ENCODE peak calls at places on chromosomes 16 and 17, in nine cellular contexts. L, O, P, X, G, S, Y, J and H are unnamed samples.
A peak's percentile ranks its signal among the peaks of the same experiment; 100 is the strongest.

GRCh38 chr17:21089145-21089544 is 37.6 kb upstream of the DHRS7B start:
- DNase-seq in L (no peak), O (peak; percentile 16), P (no peak), X (no peak), G (no peak), S (peak; percentile 88), Y (no peak), J (no peak), H (peak; percentile 49)

GRCh38 chr17:82342361-82343079 is 9.0 kb upstream of the SECTM1 start:
- DNase-seq in L (no peak), O (no peak), P (no peak), X (no peak), G (no peak), S (no peak), Y (no peak), J (no peak), H (no peak)

GRCh38 chr16:19785512-19786130 is 67.5 kb downstream of the IQCK start:
- DNase-seq in L (no peak), O (peak; percentile 25), P (no peak), X (no peak), G (no peak), S (no peak), Y (no peak), J (no peak), H (no peak)

GRCh38 chr17:77281904-77282367 is 141.2 kb downstream of the SEC14L1 start:
- DNase-seq in L (peak; percentile 61), O (no peak), P (peak; percentile 23), X (no peak), G (peak; percentile 60), S (peak; percentile 70), Y (no peak), J (peak; percentile 29), H (no peak)

GRCh38 chr17:66633322-66633965 is 201.5 kb upstream of the CACNG5 start:
- DNase-seq in L (no peak), O (peak; percentile 58), P (no peak), X (no peak), G (no peak), S (no peak), Y (no peak), J (no peak), H (no peak)

GRCh38 chr16:11020388-11020787 is 76.0 kb downstream of the CLEC16A start:
- DNase-seq in L (no peak), O (no peak), P (no peak), X (no peak), G (no peak), S (no peak), Y (no peak), J (no peak), H (no peak)

GRCh38 chr17:67639555-67639954 is 78.2 kb upstream of the NOL11 start:
- DNase-seq in L (no peak), O (no peak), P (no peak), X (no peak), G (no peak), S (no peak), Y (no peak), J (no peak), H (no peak)

GRCh38 chr17:47840742-47841487 is at the start of gene SCRN2:
- DNase-seq in L (peak; percentile 96), O (peak; percentile 66), P (peak; percentile 91), X (peak; percentile 95), G (peak; percentile 95), S (peak; percentile 97), Y (peak; percentile 81), J (peak; percentile 95), H (peak; percentile 82)

GRCh38 chr17:58510075-58510474 is 4.4 kb downstream of the MTMR4 start:
- DNase-seq in L (no peak), O (no peak), P (no peak), X (no peak), G (no peak), S (no peak), Y (no peak), J (no peak), H (no peak)

GRCh38 chr17:56659622-56660021 is 66.1 kb downstream of the NOG start:
- DNase-seq in L (no peak), O (no peak), P (no peak), X (no peak), G (no peak), S (no peak), Y (no peak), J (no peak), H (no peak)

GRCh38 chr17:44865921-44866320 is 18.2 kb downstream of the HIGD1B start:
- DNase-seq in L (no peak), O (no peak), P (no peak), X (no peak), G (no peak), S (no peak), Y (no peak), J (no peak), H (no peak)

GRCh38 chr16:72743011-72743761 is 304.7 kb downstream of the ZFHX3 start:
- DNase-seq in L (no peak), O (peak; percentile 67), P (peak; percentile 33), X (no peak), G (no peak), S (no peak), Y (no peak), J (no peak), H (no peak)

GRCh38 chr16:58027341-58028167 is 2.0 kb downstream of the MMP15 start:
- DNase-seq in L (peak; percentile 88), O (peak; percentile 25), P (no peak), X (peak; percentile 55), G (peak; percentile 87), S (peak; percentile 45), Y (peak; percentile 36), J (peak; percentile 65), H (peak; percentile 28)

GRCh38 chr16:10625595-10626357 is 45.4 kb upstream of the EMP2 start:
- DNase-seq in L (no peak), O (peak; percentile 51), P (peak; percentile 9), X (peak; percentile 23), G (no peak), S (peak; percentile 60), Y (no peak), J (no peak), H (peak; percentile 16)

GRCh38 chr16:9033125-9033830 is 58.2 kb upstream of the HAPSTR1 start:
- DNase-seq in L (peak; percentile 97), O (peak; percentile 69), P (no peak), X (peak; percentile 67), G (peak; percentile 86), S (peak; percentile 69), Y (peak; percentile 74), J (peak; percentile 26), H (peak; percentile 37)

DNA sequence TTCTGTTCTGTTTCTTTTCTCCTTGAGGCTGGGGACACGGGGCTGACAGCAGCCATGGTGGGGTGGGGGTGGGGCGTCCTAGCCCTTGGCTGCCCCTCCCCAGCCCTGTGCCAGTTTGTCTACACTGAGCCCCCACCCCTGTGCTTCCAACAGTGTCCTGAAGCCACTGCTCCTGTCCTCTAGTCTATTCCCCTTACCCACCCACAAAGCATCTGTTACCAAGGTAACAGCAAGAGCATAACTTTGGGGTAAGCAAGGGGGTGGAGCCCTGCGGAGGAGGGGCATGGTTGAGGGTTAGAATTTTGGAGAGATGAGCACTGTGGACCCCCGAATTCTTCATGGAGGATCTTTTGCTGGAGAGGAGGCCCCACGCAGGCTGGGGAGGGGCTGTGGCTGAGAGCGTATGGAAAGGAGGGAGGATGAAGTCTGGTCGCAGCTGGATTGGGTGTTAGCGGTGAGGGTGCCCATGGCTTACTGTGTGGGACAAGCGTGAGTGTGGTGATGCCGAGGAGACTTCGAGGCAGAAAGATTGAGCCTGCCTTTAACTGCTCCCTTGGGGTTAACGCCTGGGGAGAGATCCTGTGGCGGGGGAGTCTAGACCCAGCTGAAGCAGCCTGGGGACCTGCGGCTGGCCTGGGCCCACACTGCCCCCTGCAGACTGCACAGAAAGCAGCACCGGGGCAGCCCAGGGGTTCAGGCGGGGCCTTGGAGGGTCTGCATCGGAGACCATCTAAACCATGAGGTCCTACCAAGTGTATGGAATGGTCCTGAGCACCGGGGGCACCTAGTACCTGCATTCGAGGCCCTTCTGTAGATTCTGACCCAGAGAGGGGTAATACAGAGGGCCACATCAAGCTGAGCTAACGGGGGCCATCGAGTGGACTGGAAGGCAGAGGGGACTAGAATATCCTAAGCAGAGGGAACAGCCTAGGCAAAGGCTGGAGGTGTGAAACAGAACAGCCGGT is 6.1 kb upstream of the STAC2 start:
- DNase-seq in L (peak; percentile 80), O (no peak), P (peak; percentile 46), X (peak; percentile 66), G (peak; percentile 78), S (peak; percentile 15), Y (no peak), J (no peak), H (no peak)
- TF ChIP-seq EZH2 in L (no peak), O (no peak), P (no peak), X (no peak), G (no peak), S (no peak), Y (no peak), J (no peak), H (no peak)

GRCh38 chr16:29925173-29925804 is 737 bp downstream of the KCTD13 start:
- DNase-seq in L (peak; percentile 9), O (peak; percentile 10), P (no peak), X (peak; percentile 23), G (peak; percentile 35), S (no peak), Y (no peak), J (no peak), H (no peak)
- H2AFZ ChIP-seq in L (peak overlapping the region; percentile 88), O (peak overlapping the region; percentile 75), P (peak overlapping the region; percentile 72), X (peak overlapping the region; percentile 100), G (peak overlapping the region; percentile 74), S (peak overlapping the region; percentile 88), Y (no peak overlapping the region), J (peak overlapping the region; percentile 97), H (peak overlapping the region; percentile 99)

DNA sequence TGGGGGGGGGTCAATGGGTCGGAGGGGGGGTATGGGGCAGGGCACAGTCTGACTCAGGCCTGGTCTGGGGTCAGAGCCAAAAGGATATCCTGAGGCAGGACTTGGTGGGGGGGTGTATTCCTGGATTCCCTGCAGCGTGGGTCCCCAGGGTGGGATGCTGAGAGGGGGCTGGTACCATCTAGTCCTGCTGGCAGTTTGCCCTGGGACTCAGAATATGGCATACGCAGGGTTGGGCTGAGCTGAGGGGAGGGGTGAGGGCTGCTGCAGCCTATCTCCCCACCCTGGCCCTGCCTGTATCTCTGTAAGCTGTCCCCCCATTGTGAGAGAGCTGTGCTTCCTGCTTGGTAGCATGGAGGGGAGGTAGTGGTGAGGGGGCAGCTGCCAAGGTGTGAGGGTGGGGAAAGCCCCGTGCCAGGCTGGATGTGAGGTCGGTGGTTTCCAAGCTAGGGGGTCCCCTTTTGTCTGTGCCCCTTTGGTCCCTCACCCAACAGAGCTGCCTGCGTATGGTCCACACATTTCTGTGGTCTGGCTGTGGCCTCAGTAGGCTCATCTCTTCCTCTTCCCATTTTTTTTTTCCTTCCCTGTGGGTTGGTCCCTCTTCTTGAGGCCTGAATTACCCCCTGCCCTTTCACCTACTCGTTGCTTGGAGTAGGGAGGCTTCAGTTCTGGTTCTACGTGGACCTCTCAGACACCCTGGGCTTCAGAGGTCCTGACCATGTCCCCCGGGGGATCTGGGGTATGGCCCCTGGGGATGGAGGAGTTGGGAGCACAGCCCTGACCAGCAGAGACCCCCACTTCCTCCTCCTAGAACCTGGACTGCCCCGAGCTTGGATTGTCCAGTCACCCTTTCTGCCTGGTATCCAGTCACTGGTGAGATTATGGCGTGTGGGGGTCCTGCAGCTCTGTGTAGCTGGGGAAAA is 15.0 kb downstream of the RARA start:
- DNase-seq in L (no peak), O (peak; percentile 53), P (peak; percentile 21), X (no peak), G (no peak), S (peak; percentile 35), Y (no peak), J (no peak), H (no peak)
- H3K4me3 ChIP-seq in L (no peak overlapping the region), O (no peak overlapping the region), P (peak overlapping the region; percentile 97), X (no peak overlapping the region), G (no peak overlapping the region), S (no peak overlapping the region), Y (no peak overlapping the region), J (no peak overlapping the region), H (no peak overlapping the region)

DNA sequence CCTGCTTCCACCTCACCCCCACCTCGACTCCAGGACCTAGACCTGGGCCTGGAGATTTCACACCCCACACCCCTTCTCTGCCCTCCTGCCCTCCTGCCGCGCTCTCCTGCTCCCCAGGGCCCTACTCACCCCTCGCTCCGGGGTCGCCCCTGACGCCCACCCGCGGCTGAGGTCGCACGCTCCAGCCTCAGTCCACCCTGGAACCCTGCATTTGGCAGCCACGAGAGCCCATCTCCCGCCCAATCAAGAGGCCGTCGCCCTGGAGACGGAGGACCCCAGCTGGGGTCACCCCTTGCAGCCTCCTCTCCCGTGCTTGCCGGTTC is 16.1 kb downstream of the TLE7 start:
- DNase-seq in L (no peak), O (no peak), P (no peak), X (no peak), G (no peak), S (no peak), Y (no peak), J (no peak), H (no peak)
- TF ChIP-seq EZH2 in L (no peak), O (no peak), P (no peak), X (no peak), G (no peak), S (no peak), Y (no peak), J (no peak), H (no peak)